ENCODE peak calls at places on chromosomes 4 and X, in ten cellular contexts. L is CD8-positive, alpha-beta T cell; M is body of pancreas; H is lung; T is heart right ventricle; U is mesenchymal stem cell; C is mammary epithelial cell; R is OCI-LY7; J is right lobe of liver; A is AG04450. I is an unnamed sample. For H3K9me3, the result is how much of the 10 kb centered on the place peaks cover.

GRCh38 chr4:1249148-1249730 is 309 bp upstream of the CTBP1 start:
- DNase-seq in A (no peak), T (peak), C (peak), H (peak), M (peak), J (peak), R (peak), U (peak), L (peak), I (peak)

GRCh38 chrX:77918568-77918967 is 8.1 kb downstream of the ATP7A start:
- DNase-seq in J (no peak), L (no peak), C (peak), H (no peak), R (no peak), M (no peak), U (no peak), A (no peak), T (no peak), I (no peak)

GRCh38 chr4:56622176-56622575 is 58.9 kb downstream of the HOPX start:
- DNase-seq in M (no peak), U (no peak), C (peak), T (no peak), J (no peak), L (no peak), A (no peak), R (no peak), H (no peak), I (no peak)

GRCh38 chr4:7313361-7313811 is 121.0 kb downstream of the SORCS2 start:
- DNase-seq in U (no peak), H (no peak), J (no peak), R (no peak), L (no peak), C (no peak), M (peak), T (no peak), A (no peak), I (no peak)

GRCh38 chr4:158721680-158722079 is 1.5 kb downstream of the PPID start:
- DNase-seq in J (no peak), R (no peak), M (no peak), C (no peak), A (no peak), T (no peak), L (no peak), H (no peak), U (no peak), I (no peak)

GRCh38 chr4:108884596-108884995 is 121.7 kb upstream of the ETNPPL start:
- DNase-seq in L (no peak), J (no peak), H (no peak), A (no peak), T (no peak), R (no peak), U (no peak), M (no peak), C (no peak), I (no peak)

GRCh38 chr4:40486534-40486933 is 143.1 kb downstream of the RBM47 start:
- DNase-seq in L (no peak), J (no peak), C (peak), R (no peak), T (no peak), A (no peak), M (no peak), H (no peak), U (peak), I (no peak)

GRCh38 chr4:37023504-37023903 is 221.0 kb upstream of the NWD2 start:
- DNase-seq in A (no peak), T (no peak), J (no peak), R (no peak), M (no peak), C (no peak), H (no peak), L (no peak), U (no peak), I (no peak)

GRCh38 chrX:108380222-108380621 is 58.0 kb downstream of the COL4A6 start:
- DNase-seq in H (no peak), J (no peak), U (no peak), A (no peak), R (no peak), L (no peak), M (no peak), T (no peak), C (no peak), I (no peak)

GRCh38 chr4:111793686-111794085 is 351.6 kb upstream of the FAM241A start:
- DNase-seq in R (no peak), M (no peak), H (no peak), C (no peak), A (no peak), L (no peak), U (no peak), J (no peak), T (no peak), I (no peak)

GRCh38 chr4:7705062-7705461 is 234.6 kb downstream of the AFAP1 start:
- DNase-seq in T (peak), M (peak), H (no peak), L (no peak), A (no peak), J (no peak), U (no peak), C (no peak), R (no peak), I (no peak)

GRCh38 chrX:24838624-24839023 is 144.9 kb downstream of the POLA1 start:
- DNase-seq in M (peak), L (no peak), J (no peak), C (peak), R (peak), T (no peak), U (peak), H (no peak), A (no peak), I (no peak)

GRCh38 chrX:19889582-19890342 is 2.4 kb upstream of the SH3KBP1 start:
- DNase-seq in R (no peak), T (no peak), M (no peak), L (peak), H (no peak), A (peak), U (peak), C (peak), J (no peak), I (no peak)

GRCh38 chr4:55437356-55437796 is 41.6 kb downstream of the TMEM165 start:
- DNase-seq in R (no peak), T (no peak), M (peak), C (no peak), A (no peak), U (peak), J (no peak), H (no peak), L (no peak), I (no peak)

GRCh38 chrX:20016618-20016945 is 25.7 kb upstream of the BCLAF3 start:
- DNase-seq in M (no peak), T (no peak), C (no peak), R (no peak), U (no peak), H (no peak), J (no peak), L (no peak), A (no peak), I (no peak)

GRCh38 chrX:63884821-63885790 is 100.1 kb upstream of the ARHGEF9 start:
- DNase-seq in T (no peak), H (no peak), U (no peak), C (no peak), J (no peak), M (no peak), A (no peak), R (no peak), L (no peak), I (no peak)
- H3K4me3 ChIP-seq in T (no peak), H (no peak), U (no peak), C (no peak), J (no peak), M (no peak), A (no peak), R (no peak), L (no peak), I (no peak)

GRCh38 chr4:205097-205756 is 80.9 kb downstream of the ZNF718 start:
- DNase-seq in L (no peak), M (no peak), J (no peak), A (no peak), T (no peak), H (no peak), C (no peak), R (no peak), U (no peak), I (no peak)

GRCh38 chr4:211033-211511 is 86.8 kb downstream of the ZNF718 start:
- DNase-seq in T (no peak), H (no peak), U (no peak), L (no peak), M (no peak), A (no peak), R (peak), J (no peak), C (no peak), I (no peak)

GRCh38 chr4:200936-201335 is 76.6 kb downstream of the ZNF718 start:
- DNase-seq in U (no peak), M (no peak), L (no peak), A (no peak), C (no peak), R (no peak), T (no peak), J (no peak), H (no peak), I (no peak)

DNA sequence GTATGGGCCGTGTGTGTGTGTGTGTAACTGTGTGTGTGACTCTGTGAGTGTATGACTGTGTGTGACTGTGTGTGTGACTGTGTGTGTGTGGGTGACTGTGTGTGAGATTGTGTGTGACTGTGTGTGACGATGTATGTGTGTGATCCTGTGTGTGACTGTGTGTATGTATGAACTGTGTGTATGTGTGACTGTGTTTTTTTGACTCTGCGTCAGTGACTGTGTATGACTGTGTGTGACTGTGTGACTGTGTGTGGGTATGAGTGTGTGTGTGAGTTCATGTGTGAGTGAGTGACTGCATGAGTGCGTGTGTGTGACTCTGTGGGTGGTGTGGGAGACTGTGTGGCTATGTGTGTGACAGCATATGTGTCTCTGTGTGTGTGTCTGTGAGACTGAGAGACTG is 81.8 kb downstream of the ZNF718 start:
- DNase-seq in A (no peak), C (no peak), H (no peak), J (no peak), M (no peak), T (no peak), L (no peak), U (no peak), R (no peak), I (no peak)
- H3K9me3 ChIP-seq in A (under half), C (under half), H (under half), J (under half), M (under half), T (half or more), L (under half), U (half or more), R (under half), I (half or more)

DNA sequence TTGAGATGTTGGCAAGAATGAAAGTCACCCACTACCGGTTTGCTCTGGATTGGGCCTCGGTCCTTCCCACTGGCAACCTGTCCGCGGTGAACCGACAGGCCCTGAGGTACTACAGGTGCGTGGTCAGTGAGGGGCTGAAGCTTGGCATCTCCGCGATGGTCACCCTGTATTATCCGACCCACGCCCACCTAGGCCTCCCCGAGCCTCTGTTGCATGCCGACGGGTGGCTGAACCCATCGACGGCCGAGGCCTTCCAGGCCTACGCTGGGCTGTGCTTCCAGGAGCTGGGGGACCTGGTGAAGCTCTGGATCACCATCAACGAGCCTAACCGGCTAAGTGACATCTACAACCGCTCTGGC is 12.3 kb downstream of the RPL9 start:
- DNase-seq in C (no peak), L (no peak), M (no peak), U (no peak), R (no peak), H (no peak), J (no peak), T (no peak), A (no peak), I (no peak)
- H3K4me3 ChIP-seq in C (no peak), L (peak), M (no peak), U (peak), R (no peak), H (no peak), J (no peak), T (no peak), A (no peak), I (no peak)

DNA sequence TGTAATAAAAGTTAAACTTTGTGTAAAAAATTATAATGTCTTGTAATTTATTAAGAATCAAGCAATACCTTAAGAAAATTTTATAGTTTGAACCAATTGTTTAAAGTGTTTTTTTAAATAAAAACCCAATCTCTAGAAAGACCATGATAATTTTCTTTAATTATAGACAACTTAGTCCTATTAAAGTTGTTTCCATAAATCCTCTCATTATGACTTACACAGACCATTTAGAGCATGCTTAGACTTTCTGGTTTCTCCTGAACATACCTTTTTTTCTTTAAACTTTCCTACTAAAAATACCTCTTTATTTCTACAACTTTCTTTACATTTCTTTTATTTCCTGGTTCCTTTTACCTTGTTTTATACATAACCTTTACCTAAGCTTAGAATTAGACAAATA is 837.4 kb downstream of the PCDH19 start:
- DNase-seq in T (no peak), C (no peak), R (no peak), M (no peak), A (no peak), L (no peak), U (no peak), J (no peak), H (no peak), I (no peak)
- H3K9me3 ChIP-seq in T (half or more), C (under half), R (under half), M (under half), A (under half), L (under half), U (under half), J (under half), H (under half), I (under half)

DNA sequence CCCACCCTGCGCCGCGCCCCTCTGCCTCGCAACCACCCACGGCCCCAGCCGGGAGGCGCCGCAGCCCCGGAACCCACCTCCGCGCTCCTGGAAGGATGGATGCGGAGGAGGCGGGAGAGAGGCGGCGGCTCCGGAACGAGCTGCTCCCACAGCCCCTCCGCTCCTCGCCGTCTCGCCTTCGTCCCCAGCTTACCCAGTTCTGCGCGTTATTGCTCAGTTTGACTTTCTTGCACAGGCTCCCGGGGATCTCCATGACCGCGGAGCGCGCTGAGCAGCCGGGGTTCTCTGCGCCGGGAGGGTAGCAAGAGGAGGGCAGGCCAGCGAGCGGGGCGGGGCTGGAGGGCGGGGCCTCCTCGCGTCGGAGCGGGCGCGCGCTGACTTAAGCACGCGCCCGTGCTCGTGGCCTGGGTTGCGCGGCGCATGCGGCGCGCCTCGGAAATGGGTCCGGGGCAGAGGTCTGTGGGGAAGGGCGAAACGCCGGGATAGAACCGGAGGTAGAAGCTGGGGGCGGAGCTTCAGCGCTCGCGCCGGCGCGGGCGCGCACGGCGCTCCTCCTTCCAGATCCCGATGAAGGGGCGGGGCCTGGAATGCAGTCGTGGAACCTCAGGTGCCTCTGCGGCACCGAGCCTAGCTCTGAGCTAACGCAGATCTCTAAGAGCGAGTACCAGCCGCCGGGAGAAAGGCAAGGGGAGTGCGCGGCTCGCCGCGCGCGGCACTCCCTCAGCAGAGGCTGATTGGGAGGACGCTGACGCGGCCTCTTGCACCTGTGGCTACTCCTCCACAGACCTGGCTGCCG is at the start of gene PAPSS1:
- DNase-seq in A (peak), U (peak), T (peak), J (peak), L (peak), H (peak), C (peak), R (peak), M (peak), I (peak)
- H3K4me3 ChIP-seq in A (peak), U (peak), T (peak), J (peak), L (peak), H (peak), C (peak), R (peak), M (peak), I (peak)

GRCh38 chrX:137547291-137547690 is 18.6 kb upstream of the ZIC3 start:
- DNase-seq in H (no peak), A (no peak), T (no peak), M (no peak), U (no peak), J (no peak), L (no peak), C (no peak), R (no peak), I (no peak)
- H3K9me3 ChIP-seq in H (under half), A (under half), T (under half), M (under half), U (under half), J (under half), L (under half), C (under half), R (under half), I (under half)

GRCh38 chr4:29320947-29321583 is 1399.1 kb upstream of the PCDH7 start:
- DNase-seq in R (no peak), U (no peak), H (no peak), A (no peak), C (no peak), J (no peak), L (no peak), T (no peak), M (no peak), I (no peak)

DNA sequence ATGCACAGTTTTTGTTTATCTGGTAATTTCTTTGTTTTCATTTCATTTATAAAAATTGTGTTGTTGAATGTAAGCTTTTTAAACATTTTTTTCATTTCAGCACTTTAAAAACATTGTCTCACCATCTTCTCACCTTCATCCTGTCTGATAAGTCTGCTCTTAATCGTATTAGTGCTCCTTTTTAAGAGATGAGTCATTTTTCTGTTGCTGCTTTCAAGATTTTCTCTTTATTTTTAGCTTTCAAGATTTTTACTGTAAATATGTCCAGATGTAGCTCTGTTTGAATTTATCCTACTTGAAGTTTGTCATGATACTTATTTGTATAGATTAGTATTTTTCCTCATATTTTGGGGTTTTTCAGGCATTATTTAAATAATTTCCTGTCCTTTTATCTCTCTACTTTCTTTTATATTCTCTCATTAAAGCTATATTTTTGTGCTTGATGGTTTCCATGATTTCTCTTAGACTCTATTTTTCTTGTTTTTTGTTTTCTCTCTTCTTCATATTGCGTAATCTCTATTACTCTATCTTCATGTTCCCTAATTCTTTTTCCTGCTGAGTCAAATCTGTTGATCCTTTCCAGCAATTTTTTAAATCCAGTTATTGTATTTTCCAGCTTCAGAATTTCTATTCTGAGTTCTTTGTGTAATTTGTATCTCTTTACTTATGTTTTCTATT is 1400.4 kb upstream of the PCDH7 start:
- DNase-seq in U (no peak), C (no peak), L (no peak), A (no peak), T (no peak), H (no peak), M (no peak), R (no peak), J (no peak), I (no peak)
- H3K4me3 ChIP-seq in U (no peak), C (no peak), L (no peak), A (no peak), T (no peak), H (no peak), M (no peak), R (no peak), J (no peak), I (no peak)

DNA sequence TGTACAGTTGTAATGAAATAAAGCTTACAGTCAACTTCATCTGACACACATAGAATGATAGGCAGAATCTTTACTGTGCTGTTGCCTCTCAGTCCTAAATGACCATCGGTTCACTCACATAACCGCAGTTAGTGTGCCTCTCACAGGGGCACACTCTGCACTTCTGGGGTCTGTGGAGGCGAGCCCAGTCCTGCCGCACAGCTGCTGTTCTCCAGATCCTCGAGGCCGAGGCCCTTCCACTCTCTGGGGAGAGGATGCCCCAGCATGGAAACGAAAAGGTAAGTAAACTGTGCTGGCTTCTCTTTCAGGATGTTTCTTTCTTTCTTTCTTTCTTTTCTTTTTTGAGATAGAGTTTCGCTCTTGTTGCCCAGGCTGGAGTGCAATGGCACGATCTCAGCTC is 88.0 kb downstream of the DCTD start:
- DNase-seq in L (no peak), H (no peak), T (no peak), U (no peak), M (no peak), C (no peak), J (no peak), R (no peak), A (no peak), I (no peak)
- H3K9me3 ChIP-seq in L (under half), H (under half), T (under half), U (under half), M (under half), C (under half), J (under half), R (under half), A (under half), I (under half)

GRCh38 chr4:188414441-188414840 is 275.2 kb downstream of the TRIML1 start:
- DNase-seq in A (no peak), L (no peak), T (no peak), C (no peak), M (no peak), J (no peak), U (peak), H (no peak), R (no peak), I (no peak)

GRCh38 chr4:188417181-188417580 is 277.9 kb downstream of the TRIML1 start:
- DNase-seq in A (no peak), J (no peak), U (no peak), M (no peak), C (no peak), T (no peak), R (no peak), L (no peak), H (no peak), I (no peak)

GRCh38 chr4:188412499-188412898 is 273.3 kb downstream of the TRIML1 start:
- DNase-seq in J (no peak), H (no peak), T (no peak), A (no peak), C (no peak), R (no peak), L (no peak), M (no peak), U (no peak), I (no peak)

GRCh38 chr4:188408244-188409067 is 269.2 kb downstream of the TRIML1 start:
- DNase-seq in C (peak), J (no peak), R (no peak), T (no peak), A (no peak), L (no peak), H (no peak), U (no peak), M (no peak), I (no peak)

GRCh38 chr4:188411805-188412204 is 272.6 kb downstream of the TRIML1 start:
- DNase-seq in H (no peak), J (no peak), L (no peak), M (no peak), C (no peak), U (no peak), A (no peak), R (no peak), T (no peak), I (no peak)
- H3K4me3 ChIP-seq in H (no peak), J (no peak), L (no peak), M (no peak), C (no peak), U (no peak), A (no peak), R (no peak), T (no peak), I (no peak)

I was measured in NT2/D1.